ENCODE peak calls at places on chromosomes 3 and 15, in six cellular contexts. C, Y, H, D, T and R are unnamed samples.

GRCh38 chr15:88061452-88061851 is 195.1 kb downstream of the NTRK3 start:
- DNase-seq in T (peak; percentile 22), H (no peak), Y (no peak), C (peak; percentile 10), D (no peak), R (no peak)

GRCh38 chr15:69098688-69099087 is 61.7 kb upstream of the GLCE start:
- DNase-seq in C (no peak), Y (no peak), T (no peak), H (no peak), D (no peak), R (no peak)

GRCh38 chr15:74176262-74177208 is 3.0 kb downstream of the ISLR start:
- DNase-seq in D (no peak), Y (no peak), T (no peak), C (no peak), H (no peak), R (no peak)

GRCh38 chr3:72657666-72658065 is 190.6 kb downstream of the SHQ1 start:
- DNase-seq in T (no peak), C (peak; percentile 20), D (no peak), H (peak; percentile 27), Y (no peak), R (no peak)

GRCh38 chr3:78666458-78666800 is 1101.4 kb downstream of the ROBO1 start:
- DNase-seq in Y (peak; percentile 67), T (no peak), C (peak; percentile 39), D (no peak), H (no peak), R (no peak)

GRCh38 chr3:52401551-52401950 is 43.4 kb downstream of the SEMA3G start:
- DNase-seq in H (no peak), C (no peak), Y (no peak), D (no peak), T (no peak), R (no peak)

GRCh38 chr3:107756649-107757048 is 233.9 kb downstream of the BBX start:
- DNase-seq in Y (no peak), C (no peak), H (no peak), T (no peak), D (no peak), R (no peak)

GRCh38 chr3:126984391-126985142 is 1.7 kb downstream of the PLXNA1 start:
- DNase-seq in D (no peak), T (no peak), C (no peak), Y (peak; percentile 40), H (no peak), R (no peak)

GRCh38 chr15:57649138-57649537 is 57.4 kb upstream of the POLR2M start:
- DNase-seq in Y (peak; percentile 61), T (no peak), D (no peak), H (no peak), C (no peak), R (no peak)

GRCh38 chr3:58037141-58037910 is 29.1 kb downstream of the FLNB start:
- DNase-seq in T (no peak), C (no peak), Y (no peak), D (no peak), H (no peak), R (no peak)

GRCh38 chr3:143035466-143036214 is 34.3 kb downstream of the U2SURP start:
- DNase-seq in Y (peak; percentile 15), D (no peak), T (no peak), H (no peak), C (no peak), R (no peak)

GRCh38 chr3:42501681-42502428 is 588 bp upstream of the VIPR1 start:
- DNase-seq in H (peak; percentile 3), C (no peak), Y (peak; percentile 58), D (peak; percentile 51), T (peak; percentile 21), R (peak; percentile 16)

GRCh38 chr3:111311709-111312235 is 230.2 kb upstream of the CD96 start:
- DNase-seq in H (no peak), C (peak; percentile 47), T (no peak), Y (peak; percentile 15), D (no peak), R (no peak)

GRCh38 chr3:180802837-180803236 is 109.6 kb upstream of the FXR1 start:
- DNase-seq in D (no peak), H (peak; percentile 58), C (peak; percentile 21), T (no peak), Y (no peak), R (peak; percentile 39)

GRCh38 chr3:153315781-153316180 is 153.8 kb downstream of the RAP2B start:
- DNase-seq in T (no peak), Y (peak; percentile 45), D (no peak), C (no peak), H (no peak), R (no peak)

GRCh38 chr15:34436956-34437442 is 609 bp downstream of the GOLGA8A start:
- DNase-seq in T (no peak), D (peak; percentile 34), C (peak; percentile 27), H (peak; percentile 3), Y (peak; percentile 64), R (peak; percentile 56)

GRCh38 chr3:16658004-16658932 is 53.0 kb upstream of the DAZL start:
- DNase-seq in D (no peak), T (no peak), C (no peak), Y (no peak), H (no peak), R (peak; percentile 54)

GRCh38 chr15:36591534-36592411 is 12.3 kb downstream of the CDIN1 start:
- DNase-seq in H (no peak), C (no peak), Y (peak; percentile 43), T (no peak), D (no peak), R (no peak)

GRCh38 chr3:45225465-45226205 is 452 bp downstream of the TMEM158 start:
- DNase-seq in T (no peak), Y (peak; percentile 52), H (peak; percentile 19), D (peak; percentile 41), C (no peak), R (peak; percentile 32)

GRCh38 chr15:87976552-87976951 is 280.0 kb downstream of the NTRK3 start:
- DNase-seq in Y (no peak), D (no peak), C (no peak), T (no peak), H (no peak), R (no peak)

GRCh38 chr3:77467702-77468407 is 428.0 kb downstream of the ROBO2 start:
- DNase-seq in Y (peak; percentile 74), D (no peak), T (peak; percentile 12), H (peak; percentile 60), C (no peak), R (peak; percentile 79)

GRCh38 chr15:78313383-78313782 is 14.0 kb upstream of the SKIC8 start:
- DNase-seq in T (no peak), H (no peak), Y (no peak), D (no peak), C (no peak), R (no peak)

GRCh38 chr3:141229132-141229531 is 2.5 kb upstream of the PXYLP1 start:
- DNase-seq in H (peak; percentile 36), T (no peak), C (no peak), Y (peak; percentile 23), D (no peak), R (no peak)

GRCh38 chr15:40104296-40104864 is 4.3 kb downstream of the BMF start:
- DNase-seq in H (no peak), D (no peak), Y (no peak), T (no peak), C (no peak), R (no peak)

GRCh38 chr3:153244961-153245360 is 82.9 kb downstream of the RAP2B start:
- DNase-seq in Y (peak; percentile 36), D (no peak), H (no peak), T (no peak), C (no peak), R (no peak)

GRCh38 chr3:185979721-185980121 is 41.9 kb upstream of the TRA2B start:
- DNase-seq in T (no peak), C (no peak), H (no peak), D (no peak), Y (no peak), R (no peak)

GRCh38 chr3:124663690-124664089 is 66.6 kb upstream of the UMPS start:
- DNase-seq in C (no peak), T (no peak), Y (peak; percentile 38), H (no peak), D (no peak), R (no peak)

GRCh38 chr3:118729546-118729945 is 305.1 kb downstream of the IGSF11 start:
- DNase-seq in T (no peak), D (no peak), C (peak; percentile 10), Y (no peak), H (no peak), R (no peak)

GRCh38 chr15:59352683-59353082 is 20.0 kb downstream of the MYO1E start:
- DNase-seq in C (no peak), Y (no peak), T (no peak), D (no peak), H (no peak), R (no peak)

GRCh38 chr3:135329479-135329878 is 534.4 kb downstream of the EPHB1 start:
- DNase-seq in H (no peak), T (no peak), Y (no peak), C (peak; percentile 25), D (no peak), R (no peak)

GRCh38 chr3:141115752-141116541 is 64.8 kb downstream of the SPSB4 start:
- DNase-seq in T (no peak), C (no peak), Y (peak; percentile 8), D (no peak), H (no peak), R (no peak)